ENCODE peak calls at places on chromosome 2, in seven cellular contexts. H, T, B, V, N, Y and S are unnamed samples.

GRCh38 chr2:120470041-120470716 is 124.2 kb downstream of the INHBB start:
- DNase-seq in H (peak; percentile 95), T (peak; percentile 49), B (no peak), V (peak; percentile 85), N (no peak), Y (no peak), S (no peak)

GRCh38 chr2:103959174-103960125 is 894.5 kb upstream of the POU3F3 start:
- DNase-seq in H (peak; percentile 47), T (no peak), B (no peak), V (no peak), N (peak; percentile 77), Y (peak; percentile 8), S (no peak)

GRCh38 chr2:201880620-201881381 is 74.5 kb downstream of the CDK15 start:
- DNase-seq in H (no peak), T (no peak), B (no peak), V (no peak), N (no peak), Y (peak; percentile 11), S (no peak)

GRCh38 chr2:19865151-19865550 is 36.6 kb downstream of the TTC32 start:
- DNase-seq in H (no peak), T (no peak), B (no peak), V (no peak), N (no peak), Y (no peak), S (no peak)

GRCh38 chr2:210092791-210093190 is 78.4 kb downstream of the KANSL1L start:
- DNase-seq in H (no peak), T (no peak), B (no peak), V (no peak), N (peak; percentile 52), Y (no peak), S (no peak)

GRCh38 chr2:62297642-62298010 is 101.7 kb downstream of the B3GNT2 start:
- DNase-seq in H (peak; percentile 27), T (no peak), B (no peak), V (no peak), N (peak; percentile 77), Y (peak; percentile 60), S (no peak)

GRCh38 chr2:219540784-219541504 is 2.7 kb downstream of the CHPF start:
- DNase-seq in H (no peak), T (no peak), B (no peak), V (no peak), N (no peak), Y (no peak), S (no peak)

GRCh38 chr2:33426666-33427231 is 49.7 kb upstream of the RASGRP3 start:
- DNase-seq in H (peak; percentile 23), T (no peak), B (no peak), V (peak; percentile 61), N (no peak), Y (no peak), S (no peak)

GRCh38 chr2:231094671-231095346 is 30.0 kb downstream of the HTR2B start:
- DNase-seq in H (no peak), T (no peak), B (no peak), V (no peak), N (no peak), Y (no peak), S (no peak)

GRCh38 chr2:112841399-112842044 is 4.9 kb upstream of the IL1B start:
- DNase-seq in H (no peak), T (no peak), B (no peak), V (no peak), N (no peak), Y (no peak), S (no peak)

GRCh38 chr2:3344897-3345296 is 32.7 kb downstream of the EIPR1 start:
- DNase-seq in H (no peak), T (no peak), B (no peak), V (no peak), N (no peak), Y (no peak), S (no peak)

DNA sequence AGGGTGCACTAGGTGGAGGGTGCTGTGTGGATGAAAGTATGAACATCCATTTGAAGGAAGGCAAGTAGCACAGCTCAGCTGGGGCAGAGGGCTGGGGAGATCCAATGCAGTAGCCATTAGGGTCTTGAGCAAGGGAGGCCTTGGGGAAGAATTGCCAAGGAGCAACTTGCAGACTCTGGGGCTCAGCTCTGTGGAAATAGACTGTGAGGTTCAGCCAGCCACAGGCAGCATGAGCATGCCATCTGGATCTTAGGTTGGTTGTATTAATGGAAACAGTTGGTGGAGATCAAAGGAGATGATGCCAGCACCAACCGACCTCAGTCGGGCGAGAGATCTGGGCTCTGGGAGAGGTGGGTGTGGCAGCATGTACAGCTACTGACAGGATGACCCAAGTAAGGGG is 5.6 kb downstream of the ZAP70 start:
- DNase-seq in H (no peak), T (no peak), B (no peak), V (no peak), N (no peak), Y (no peak), S (no peak)
- H3K4me1 ChIP-seq in H (peaks cover under 1% of the 10 kb centered on the region), T (no peaks in the 10 kb centered on the region), B (no peaks in the 10 kb centered on the region), V (no peaks in the 10 kb centered on the region), N (peaks cover 17% of the 10 kb centered on the region), Y (peaks cover 20% of the 10 kb centered on the region), S (no peaks in the 10 kb centered on the region)

DNA sequence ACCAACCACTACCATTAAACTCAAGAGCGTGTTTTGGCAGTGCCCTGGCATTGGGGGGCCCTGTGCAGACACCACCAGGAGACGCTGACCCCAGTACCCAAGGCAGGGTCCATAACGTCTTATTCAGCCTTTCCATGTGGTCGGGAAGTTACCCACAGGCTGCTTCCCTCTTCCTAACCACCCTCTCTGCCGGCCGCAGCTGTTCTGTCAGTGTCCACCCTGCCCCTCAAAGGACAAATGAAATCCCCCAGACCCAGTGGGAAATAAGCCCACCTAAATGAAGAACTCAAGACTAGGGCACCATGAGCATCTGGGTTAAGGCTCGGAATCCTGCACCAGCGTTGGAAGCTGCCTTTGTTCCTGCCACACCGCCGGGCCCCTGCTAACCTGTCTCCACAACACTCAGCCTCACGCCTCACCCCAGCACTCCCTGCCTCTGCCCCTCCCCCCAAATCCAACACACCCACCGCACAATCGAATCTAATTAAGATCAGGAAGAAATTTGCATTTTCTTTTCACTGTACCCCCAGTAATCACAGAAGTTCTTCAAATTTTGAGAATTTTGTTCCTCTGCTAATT is 21.7 kb downstream of the BCL11A start:
- DNase-seq in H (no peak), T (no peak), B (no peak), V (no peak), N (peak; percentile 84), Y (no peak), S (peak; percentile 77)
- H3K4me3 ChIP-seq in H (no peak overlapping the region), T (no peak overlapping the region), B (no peak overlapping the region), V (no peak overlapping the region), N (peak overlapping the region; percentile 31), Y (no peak overlapping the region), S (no peak overlapping the region)

DNA sequence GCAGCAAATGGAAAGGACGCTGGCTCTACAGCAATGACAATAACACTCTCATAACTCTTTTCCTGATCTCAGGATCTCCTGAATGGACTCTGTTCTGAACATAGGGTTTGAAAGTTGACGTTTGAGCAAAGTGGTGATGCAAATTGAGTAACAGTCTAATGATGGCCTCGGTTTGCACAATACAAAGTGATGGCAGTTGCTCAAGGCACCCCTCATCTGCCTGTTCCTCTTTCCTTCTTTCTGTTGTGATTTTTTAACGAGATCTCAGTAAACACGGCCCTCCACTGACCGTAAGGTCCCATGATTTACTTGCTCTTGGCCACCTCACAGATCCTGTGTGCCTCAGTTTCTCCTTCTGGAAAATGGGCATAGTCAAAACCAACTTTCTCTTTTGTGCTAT is 303.5 kb downstream of the SLC8A1 start:
- DNase-seq in H (no peak), T (no peak), B (no peak), V (no peak), N (no peak), Y (no peak), S (no peak)
- TF ChIP-seq POLR2AphosphoS5 in H (no peak), T (no peak), B (no peak), V (no peak), N (no peak), Y (no peak), S (no peak)

GRCh38 chr2:9250091-9250490 is 43.5 kb downstream of the ASAP2 start:
- DNase-seq in H (no peak), T (no peak), B (no peak), V (no peak), N (no peak), Y (no peak), S (no peak)

GRCh38 chr2:9250498-9251153 is 44.0 kb downstream of the ASAP2 start:
- DNase-seq in H (no peak), T (no peak), B (no peak), V (peak; percentile 45), N (no peak), Y (no peak), S (no peak)

GRCh38 chr2:9248363-9248762 is 41.8 kb downstream of the ASAP2 start:
- DNase-seq in H (no peak), T (no peak), B (no peak), V (no peak), N (no peak), Y (no peak), S (no peak)

GRCh38 chr2:9247786-9248185 is 41.2 kb downstream of the ASAP2 start:
- DNase-seq in H (peak; percentile 87), T (peak; percentile 50), B (no peak), V (peak; percentile 52), N (no peak), Y (no peak), S (no peak)

DNA sequence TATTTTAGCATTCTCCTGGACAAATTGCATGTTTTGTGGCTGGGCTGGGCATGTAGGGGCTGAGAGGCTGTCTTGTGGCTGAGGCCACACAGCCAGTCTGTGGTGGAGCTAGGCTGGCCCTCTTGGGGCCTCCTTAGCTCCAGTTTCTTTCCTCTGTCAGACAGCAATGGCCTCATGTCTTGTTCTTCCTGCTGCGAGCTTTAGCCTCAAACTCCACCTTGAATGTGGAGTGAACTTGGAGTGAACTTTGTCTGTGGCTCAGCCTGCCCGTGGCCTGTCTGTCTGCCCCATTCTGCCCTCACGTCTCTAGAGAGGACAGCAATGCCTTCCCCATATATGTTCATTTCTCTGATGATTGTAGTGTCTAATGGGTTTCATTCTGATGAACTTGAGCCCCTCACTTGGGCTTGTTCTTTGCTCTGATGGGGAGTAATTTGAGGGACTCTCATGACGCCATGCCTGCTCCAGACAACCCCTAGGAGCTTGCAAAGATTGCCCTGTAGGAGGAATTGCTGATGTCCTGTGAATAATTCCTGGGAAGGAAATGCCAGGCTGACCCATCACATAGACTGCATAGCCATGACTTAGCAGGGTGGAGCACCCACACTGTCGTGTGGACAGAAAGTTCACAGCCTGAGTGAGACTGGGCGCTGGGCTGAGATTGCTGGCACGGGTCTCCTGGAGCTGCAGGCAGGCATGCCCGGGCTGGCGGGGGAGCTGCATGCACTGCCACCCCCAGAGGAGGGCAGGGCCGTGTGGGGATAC is 42.6 kb downstream of the ASAP2 start:
- DNase-seq in H (no peak), T (peak; percentile 57), B (no peak), V (peak; percentile 60), N (no peak), Y (no peak), S (no peak)
- H3K4me1 ChIP-seq in H (peaks cover 63% of the 10 kb centered on the region), T (peaks cover 55% of the 10 kb centered on the region), B (peaks cover 59% of the 10 kb centered on the region), V (peaks cover 56% of the 10 kb centered on the region), N (peaks cover 28% of the 10 kb centered on the region), Y (peaks cover 3% of the 10 kb centered on the region), S (peaks cover 67% of the 10 kb centered on the region)

GRCh38 chr2:170873035-170873692 is 55.9 kb upstream of the GORASP2 start:
- DNase-seq in H (peak; percentile 70), T (peak; percentile 79), B (peak; percentile 63), V (peak; percentile 76), N (peak; percentile 93), Y (peak; percentile 86), S (no peak)
- H3K4me3 ChIP-seq in H (no peak overlapping the region), T (no peak overlapping the region), B (peak overlapping the region; percentile 45), V (no peak overlapping the region), N (peak overlapping the region; percentile 10), Y (no peak overlapping the region), S (no peak overlapping the region)

DNA sequence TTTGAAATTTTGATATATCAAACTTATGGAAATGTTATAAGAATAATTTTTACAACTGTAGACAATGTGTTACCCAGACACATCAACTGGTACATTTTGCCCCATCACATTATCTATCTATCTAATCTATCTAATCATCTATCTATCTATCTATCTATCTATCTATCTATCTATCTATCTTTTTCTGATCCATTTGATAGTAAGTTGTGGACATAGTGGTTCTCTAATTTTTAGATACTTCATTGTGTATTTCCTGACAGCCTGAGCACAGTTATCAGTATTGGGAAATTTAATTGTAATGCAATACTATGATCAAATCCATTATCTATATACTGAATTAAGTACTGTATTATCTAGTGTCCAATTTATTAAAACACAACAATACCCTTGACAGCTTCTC is 42.0 kb upstream of the TMEM18 start:
- DNase-seq in H (no peak), T (no peak), B (no peak), V (no peak), N (no peak), Y (no peak), S (no peak)
- TF ChIP-seq POLR2AphosphoS5 in H (no peak), T (no peak), B (no peak), V (no peak), N (no peak), Y (no peak), S (no peak)